ENCODE peak calls at places on chromosomes 5 and 9, in four cellular contexts. F is K562, S is GM12878, Y is SK-N-SH. I is an unnamed sample.
A peak's percentile ranks its signal among the peaks of the same experiment; 100 is the strongest.

GRCh38 chr5:122202952-122203351 is 73.6 kb downstream of the ZNF474 start:
- DNase-seq in F (no peak), S (no peak), Y (peak; percentile 10), I (no peak)

GRCh38 chr9:81635526-81636279 is 53.6 kb downstream of the TLE1 start:
- DNase-seq in F (no peak), S (no peak), Y (no peak), I (no peak)

GRCh38 chr5:148268556-148268955 is at the start of gene SPINK13:
- DNase-seq in F (no peak), S (no peak), Y (no peak), I (peak; percentile 36)

GRCh38 chr9:136089697-136090045 is 5.4 kb downstream of the NACC2 start:
- DNase-seq in F (peak; percentile 17), S (no peak), Y (peak; percentile 78), I (no peak)

GRCh38 chr5:79727722-79728355 is 38.2 kb downstream of the CMYA5 start:
- DNase-seq in F (no peak), S (no peak), Y (no peak), I (no peak)

GRCh38 chr5:123874600-123875201 is 362.7 kb downstream of the CSNK1G3 start:
- DNase-seq in F (no peak), S (no peak), Y (no peak), I (peak; percentile 26)

GRCh38 chr5:118965913-118966312 is 22.4 kb downstream of the DTWD2 start:
- DNase-seq in F (no peak), S (no peak), Y (no peak), I (no peak)

GRCh38 chr5:80284720-80285119 is 28.9 kb upstream of the SERINC5 start:
- DNase-seq in F (no peak), S (no peak), Y (no peak), I (no peak)

GRCh38 chr5:171984748-171985419 is 21.6 kb downstream of the FBXW11 start:
- DNase-seq in F (no peak), S (no peak), Y (peak; percentile 9), I (no peak)

GRCh38 chr5:111787006-111787405 is 30.0 kb upstream of the NREP start:
- DNase-seq in F (no peak), S (no peak), Y (no peak), I (no peak)

GRCh38 chr9:97430316-97430715 is 18.4 kb downstream of the TDRD7 start:
- DNase-seq in F (no peak), S (no peak), Y (no peak), I (no peak)

GRCh38 chr5:168408561-168409321 is 77.5 kb upstream of the RARS1 start:
- DNase-seq in F (no peak), S (no peak), Y (no peak), I (no peak)

GRCh38 chr9:118618744-118619299 is 750.4 kb downstream of the BRINP1 start:
- DNase-seq in F (no peak), S (no peak), Y (no peak), I (no peak)

GRCh38 chr9:81822263-81822865 is 105.9 kb upstream of the SPATA31D4 start:
- DNase-seq in F (no peak), S (no peak), Y (no peak), I (no peak)

GRCh38 chr9:89999534-90000370 is 394.9 kb downstream of the GADD45G start:
- DNase-seq in F (no peak), S (peak; percentile 61), Y (peak; percentile 23), I (peak; percentile 55)

GRCh38 chr9:91445135-91445534 is 21.5 kb upstream of the NFIL3 start:
- DNase-seq in F (no peak), S (no peak), Y (no peak), I (no peak)

GRCh38 chr9:8895498-8896224 is 1096.1 kb upstream of the DMAC1 start:
- DNase-seq in F (no peak), S (no peak), Y (peak; percentile 41), I (peak; percentile 30)

GRCh38 chr9:806285-807156 is 35.0 kb upstream of the DMRT1 start:
- DNase-seq in F (no peak), S (peak; percentile 4), Y (peak; percentile 33), I (peak; percentile 35)

GRCh38 chr9:136983611-136984314 is 970 bp downstream of the LCNL1 start:
- DNase-seq in F (no peak), S (no peak), Y (no peak), I (no peak)

GRCh38 chr9:35746583-35746982 is 2.4 kb downstream of the GBA2 start:
- DNase-seq in F (no peak), S (no peak), Y (no peak), I (peak; percentile 74)

GRCh38 chr5:125798311-125798710 is 624.9 kb upstream of the GRAMD2B start:
- DNase-seq in F (no peak), S (no peak), Y (no peak), I (no peak)

GRCh38 chr5:137899493-137899892 is 10.2 kb downstream of the PKD2L2 start:
- DNase-seq in F (no peak), S (no peak), Y (no peak), I (peak; percentile 42)

GRCh38 chr5:74376187-74376586 is 264.3 kb downstream of the ENC1 start:
- DNase-seq in F (no peak), S (no peak), Y (no peak), I (no peak)

GRCh38 chr5:171269717-171270116 is 39.3 kb upstream of the TLX3 start:
- DNase-seq in F (no peak), S (no peak), Y (no peak), I (no peak)

GRCh38 chr5:76787237-76787636 is 31.6 kb upstream of the F2RL1 start:
- DNase-seq in F (no peak), S (no peak), Y (no peak), I (peak; percentile 69)

GRCh38 chr9:100472725-100473261 is at the start of gene TMEFF1:
- DNase-seq in F (peak; percentile 89), S (no peak), Y (peak; percentile 97), I (peak; percentile 30)

GRCh38 chr9:83198336-83198735 is 135.4 kb upstream of the RASEF start:
- DNase-seq in F (no peak), S (no peak), Y (no peak), I (no peak)

GRCh38 chr9:106051573-106051972 is 357.2 kb downstream of the TMEM38B start:
- DNase-seq in F (no peak), S (no peak), Y (no peak), I (no peak)

GRCh38 chr9:117224676-117225075 is 190.2 kb downstream of the ASTN2 start:
- DNase-seq in F (no peak), S (no peak), Y (no peak), I (no peak)

GRCh38 chr5:140214831-140215230 is 39.8 kb downstream of the CYSTM1 start:
- DNase-seq in F (no peak), S (no peak), Y (no peak), I (no peak)

GRCh38 chr5:96756985-96757384 is 50.8 kb downstream of the ERAP1 start:
- DNase-seq in F (no peak), S (no peak), Y (no peak), I (no peak)

GRCh38 chr9:92029553-92029952 is 79.5 kb upstream of the ROR2 start:
- DNase-seq in F (no peak), S (no peak), Y (no peak), I (no peak)

GRCh38 chr9:93319992-93320490 is 131.4 kb upstream of the FAM120A start:
- DNase-seq in F (peak; percentile 12), S (no peak), Y (peak; percentile 69), I (no peak)

GRCh38 chr5:90111354-90112070 is 298.0 kb downstream of the CETN3 start:
- DNase-seq in F (no peak), S (no peak), Y (no peak), I (no peak)

GRCh38 chr5:171387970-171388815 is 544 bp downstream of the NPM1 start:
- DNase-seq in F (peak; percentile 78), S (peak; percentile 59), Y (peak; percentile 80), I (peak; percentile 56)

DNA sequence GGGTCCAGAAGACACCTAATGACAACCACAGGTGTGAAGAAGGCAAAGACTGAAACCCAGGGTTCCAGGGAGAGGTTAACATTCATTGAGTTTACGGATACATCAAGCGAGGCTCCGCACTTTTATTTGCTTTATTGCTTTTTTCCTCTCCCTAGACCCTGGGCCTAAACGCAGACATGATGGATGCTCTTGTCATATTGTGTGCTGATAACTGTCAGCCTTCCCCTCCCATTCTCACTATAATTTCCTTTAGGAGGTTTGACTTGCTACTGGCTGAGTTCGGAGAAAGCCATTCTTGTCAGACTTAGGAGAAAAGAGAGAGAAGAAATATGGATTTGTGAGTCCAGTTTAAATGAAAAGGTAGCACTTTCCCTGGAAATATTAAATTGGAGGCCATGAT is 471.7 kb downstream of the DNAH5 start:
- DNase-seq in F (no peak), S (no peak), Y (no peak), I (no peak)
- TF ChIP-seq FOXM1 in F (no peak), S (no peak), Y (no peak), I (no peak)

GRCh38 chr9:124660341-124660801 is 110.7 kb downstream of the NR6A1 start:
- DNase-seq in F (no peak), S (peak; percentile 60), Y (peak; percentile 22), I (peak; percentile 36)
- TF ChIP-seq REST in F (no peak), S (no peak), Y (no peak), I (no peak)

GRCh38 chr5:63963080-63963735 is 963 bp upstream of the HTR1A start:
- DNase-seq in F (peak; percentile 28), S (peak; percentile 1), Y (peak; percentile 46), I (peak; percentile 56)
- TF ChIP-seq FOXM1 in F (no peak), S (peak; percentile 25), Y (no peak), I (no peak)

DNA sequence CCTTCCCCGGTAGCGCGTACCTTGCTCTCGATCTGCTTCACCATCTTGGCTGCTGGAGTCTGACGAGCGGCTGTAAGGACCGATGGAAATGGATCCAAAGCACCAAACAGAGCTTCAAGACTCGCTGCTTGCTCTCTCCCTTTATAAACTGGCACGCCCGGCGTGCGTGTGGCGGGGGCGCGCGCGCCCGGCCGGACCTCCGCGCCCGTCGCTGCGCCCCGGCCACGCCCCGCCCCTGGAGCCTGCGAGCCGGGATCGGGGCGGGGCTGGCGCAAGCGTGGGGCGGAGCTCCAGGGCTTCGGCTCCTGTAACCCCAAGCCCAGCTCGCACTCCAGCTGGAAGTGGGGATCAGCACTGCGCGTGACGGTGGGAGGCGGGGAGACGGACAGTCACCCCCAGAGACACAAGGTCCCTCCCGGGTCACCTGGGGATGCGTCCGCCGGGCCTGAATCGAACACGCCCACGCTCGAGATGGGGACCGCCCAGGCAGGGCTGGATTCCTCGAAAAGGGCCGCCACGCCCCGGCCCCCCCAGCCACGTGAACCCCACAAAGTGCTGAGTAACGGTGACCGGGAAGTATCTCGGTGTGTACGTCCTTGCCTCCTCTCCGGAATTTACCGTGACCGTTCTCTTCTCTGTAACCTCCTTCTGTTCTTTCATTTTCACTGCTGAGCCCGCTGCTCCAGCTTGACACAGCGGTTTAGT is at the start of gene TXN:
- DNase-seq in F (peak; percentile 93), S (peak; percentile 87), Y (peak; percentile 93), I (peak; percentile 84)
- TF ChIP-seq REST in F (no peak), S (peak; percentile 44), Y (no peak), I (no peak)

DNA sequence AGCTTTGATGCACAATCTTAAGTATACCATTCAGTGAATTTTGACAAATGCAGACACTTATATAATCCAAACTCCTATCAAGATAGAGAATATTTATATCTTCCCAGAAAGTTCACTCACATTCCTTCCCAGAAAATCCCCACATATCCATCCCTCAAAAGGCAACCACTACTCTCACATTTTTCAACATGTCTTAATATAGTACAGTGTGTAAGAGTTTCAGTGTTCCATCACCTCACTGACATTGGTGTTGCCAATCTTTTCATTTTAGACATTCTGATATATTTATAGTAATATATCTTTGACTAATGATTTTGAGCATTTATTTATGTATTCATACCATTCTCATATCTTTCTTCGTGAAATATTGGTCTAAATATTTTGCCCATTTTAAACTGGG is 38.1 kb upstream of the JAK2 start:
- DNase-seq in F (no peak), S (no peak), Y (no peak), I (no peak)
- TF ChIP-seq FOXM1 in F (no peak), S (no peak), Y (no peak), I (no peak)